ENCODE peak calls at places on chromosomes 5 and 9, in ten cellular contexts. Y is AG09319; M is WTC11; N is activated CD4-positive, alpha-beta T cell treated with anti-CD3 and anti-CD28 coated beads, Interleukin-2, amount 50 U/mL, for 1 hour; V is cerebellum; E is omental fat pad; G is HEK293T; U is H7; Q is central memory CD4-positive, alpha-beta T cell; Z is bronchial epithelial cell. R is an unnamed sample.

GRCh38 chr9:27675354-27675753 is 102.1 kb upstream of the C9orf72 start:
- DNase-seq in M (peak), U (no peak), Y (no peak), G (no peak), Q (no peak), V (no peak), E (no peak), Z (no peak), N (no peak), R (no peak)

GRCh38 chr5:173281910-173282309 is 46.3 kb downstream of the STC2 start:
- DNase-seq in Y (no peak), Z (no peak), M (peak), E (no peak), V (no peak), Q (no peak), G (peak), N (no peak), U (peak), R (no peak)

GRCh38 chr9:101481296-101481695 is 45.7 kb upstream of the ALDOB start:
- DNase-seq in N (no peak), U (no peak), E (no peak), G (no peak), V (no peak), Z (no peak), M (no peak), Y (no peak), Q (no peak), R (no peak)

GRCh38 chr5:126647071-126647470 is 46.3 kb downstream of the PHAX start:
- DNase-seq in Q (no peak), Z (no peak), E (no peak), M (no peak), Y (no peak), N (no peak), V (no peak), G (no peak), U (no peak), R (no peak)

GRCh38 chr5:150544606-150545219 is 36.8 kb downstream of the NDST1 start:
- DNase-seq in N (peak), G (peak), V (peak), Q (peak), Y (no peak), M (peak), E (peak), Z (peak), U (peak), R (peak)

GRCh38 chr5:132776077-132776931 is 735 bp downstream of the SEPTIN8 start:
- DNase-seq in E (no peak), Z (no peak), G (peak), V (peak), M (peak), Q (no peak), U (peak), N (no peak), Y (no peak), R (no peak)

GRCh38 chr5:148909001-148909400 is 82.6 kb downstream of the ADRB2 start:
- DNase-seq in Q (no peak), E (no peak), U (no peak), Z (peak), Y (no peak), N (no peak), V (no peak), G (no peak), M (no peak), R (no peak)

GRCh38 chr9:95816716-95817115 is 58.8 kb upstream of the ERCC6L2 start:
- DNase-seq in U (no peak), M (no peak), V (peak), G (no peak), N (no peak), Y (no peak), E (no peak), Q (no peak), Z (peak), R (no peak)

GRCh38 chr5:67413749-67414148 is 217.2 kb upstream of the CD180 start:
- DNase-seq in M (no peak), Y (no peak), E (no peak), V (no peak), G (no peak), Q (no peak), N (no peak), U (no peak), Z (no peak), R (no peak)

GRCh38 chr5:67268233-67269011 is 71.8 kb upstream of the CD180 start:
- DNase-seq in U (no peak), G (no peak), Q (no peak), Z (peak), M (no peak), V (peak), Y (peak), N (no peak), E (no peak), R (no peak)

GRCh38 chr9:84230355-84231136 is 110.0 kb downstream of the SLC28A3 start:
- DNase-seq in N (no peak), G (no peak), E (no peak), M (no peak), V (no peak), Y (peak), Q (no peak), Z (no peak), U (no peak), R (no peak)

GRCh38 chr5:143161893-143162520 is 241.5 kb downstream of the NR3C1 start:
- DNase-seq in V (no peak), Q (no peak), Y (peak), Z (peak), U (no peak), G (no peak), E (no peak), M (no peak), N (no peak), R (no peak)

GRCh38 chr9:137083418-137084004 is 3.3 kb upstream of the MAN1B1 start:
- DNase-seq in N (no peak), Y (peak), E (peak), Z (peak), V (no peak), Q (no peak), M (no peak), G (no peak), U (no peak), R (no peak)

R was measured in immature natural killer cell.